ENCODE peak calls at places on chromosomes 2 and 18, in six cellular contexts. One of them, this sample, is unnamed.

GRCh38 chr2:217802876-217803638 is 199.7 kb downstream of the TNS1 start:
- DNase-seq in colonic mucosa: no peak
- DNase-seq in HCT116: no peak
- DNase-seq in body of pancreas: peak
- DNase-seq in WERI-Rb-1: no peak
- DNase-seq in psoas muscle: no peak
- DNase-seq in this sample: no peak

GRCh38 chr2:169139145-169139544 is 69.8 kb downstream of the DHRS9 start:
- DNase-seq in colonic mucosa: no peak
- DNase-seq in HCT116: no peak
- DNase-seq in body of pancreas: no peak
- DNase-seq in WERI-Rb-1: no peak
- DNase-seq in psoas muscle: no peak
- DNase-seq in this sample: no peak

GRCh38 chr18:50293039-50293438 is 5.5 kb upstream of the CXXC1 start:
- DNase-seq in colonic mucosa: no peak
- DNase-seq in HCT116: no peak
- DNase-seq in body of pancreas: no peak
- DNase-seq in WERI-Rb-1: no peak
- DNase-seq in psoas muscle: no peak
- DNase-seq in this sample: no peak

GRCh38 chr18:67514901-67515540 is 1.5 kb downstream of the DSEL start:
- DNase-seq in colonic mucosa: no peak
- DNase-seq in HCT116: no peak
- DNase-seq in body of pancreas: no peak
- DNase-seq in WERI-Rb-1: no peak
- DNase-seq in psoas muscle: no peak
- DNase-seq in this sample: no peak

GRCh38 chr2:219644801-219645480 is 17.5 kb downstream of the SLC4A3 start:
- DNase-seq in colonic mucosa: no peak
- DNase-seq in HCT116: no peak
- DNase-seq in body of pancreas: no peak
- DNase-seq in WERI-Rb-1: peak
- DNase-seq in psoas muscle: no peak
- DNase-seq in this sample: no peak

GRCh38 chr2:220785181-220785580 is 786.9 kb downstream of the EPHA4 start:
- DNase-seq in colonic mucosa: no peak
- DNase-seq in HCT116: no peak
- DNase-seq in body of pancreas: no peak
- DNase-seq in WERI-Rb-1: no peak
- DNase-seq in psoas muscle: no peak
- DNase-seq in this sample: no peak

GRCh38 chr2:164779383-164780057 is 62.1 kb downstream of the COBLL1 start:
- DNase-seq in colonic mucosa: peak
- DNase-seq in HCT116: no peak
- DNase-seq in body of pancreas: no peak
- DNase-seq in WERI-Rb-1: no peak
- DNase-seq in psoas muscle: no peak
- DNase-seq in this sample: no peak

GRCh38 chr2:191677091-191677645 is 768 bp upstream of the NABP1 start:
- DNase-seq in colonic mucosa: no peak
- DNase-seq in HCT116: no peak
- DNase-seq in body of pancreas: peak
- DNase-seq in WERI-Rb-1: no peak
- DNase-seq in psoas muscle: no peak
- DNase-seq in this sample: no peak

GRCh38 chr2:219987830-219988229 is 360.4 kb downstream of the SLC4A3 start:
- DNase-seq in colonic mucosa: no peak
- DNase-seq in HCT116: no peak
- DNase-seq in body of pancreas: no peak
- DNase-seq in WERI-Rb-1: peak
- DNase-seq in psoas muscle: no peak
- DNase-seq in this sample: peak

GRCh38 chr2:105861198-105861597 is 116.5 kb downstream of the NCK2 start:
- DNase-seq in colonic mucosa: no peak
- DNase-seq in HCT116: no peak
- DNase-seq in body of pancreas: no peak
- DNase-seq in WERI-Rb-1: no peak
- DNase-seq in psoas muscle: no peak
- DNase-seq in this sample: no peak

GRCh38 chr2:189096769-189097447 is 82.7 kb downstream of the COL5A2 start:
- DNase-seq in colonic mucosa: no peak
- DNase-seq in HCT116: peak
- DNase-seq in body of pancreas: no peak
- DNase-seq in WERI-Rb-1: no peak
- DNase-seq in psoas muscle: no peak
- DNase-seq in this sample: peak

DNA sequence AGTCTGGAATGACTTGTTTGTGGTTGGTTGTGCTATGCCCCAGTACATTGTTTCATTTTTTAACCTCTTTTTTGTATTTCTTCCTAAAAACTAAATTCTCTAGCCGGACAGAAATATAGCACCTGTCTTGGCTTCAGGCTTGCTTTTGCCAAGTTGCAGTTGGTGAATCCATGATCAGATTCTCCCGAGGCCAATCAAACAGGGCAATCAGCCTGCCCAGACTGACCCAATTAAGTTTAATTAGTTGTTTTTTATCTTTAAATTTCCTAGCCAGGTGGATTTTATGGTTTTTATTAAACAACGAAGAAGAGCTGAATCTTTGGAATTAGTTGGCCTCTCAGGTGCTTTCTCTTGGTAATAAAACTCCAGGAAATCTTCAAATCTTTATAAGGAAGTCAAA is 162.1 kb downstream of the CPS1 start:
- DNase-seq in colonic mucosa: no peak
- DNase-seq in HCT116: no peak
- DNase-seq in body of pancreas: no peak
- DNase-seq in WERI-Rb-1: no peak
- DNase-seq in psoas muscle: no peak
- DNase-seq in this sample: no peak
- TF ChIP-seq CTCF in colonic mucosa: no peak
- TF ChIP-seq CTCF in HCT116: no peak
- TF ChIP-seq CTCF in body of pancreas: no peak
- TF ChIP-seq CTCF in WERI-Rb-1: no peak
- TF ChIP-seq CTCF in psoas muscle: no peak
- TF ChIP-seq CTCF in this sample: no peak

GRCh38 chr2:55233658-55233940 is 1.1 kb downstream of the RPS27A start:
- DNase-seq in colonic mucosa: no peak
- DNase-seq in HCT116: no peak
- DNase-seq in body of pancreas: no peak
- DNase-seq in WERI-Rb-1: no peak
- DNase-seq in psoas muscle: no peak
- DNase-seq in this sample: no peak

GRCh38 chr2:55232084-55232862 is at the start of the genes CLHC1 and RPS27A:
- DNase-seq in colonic mucosa: peak
- DNase-seq in HCT116: peak
- DNase-seq in body of pancreas: peak
- DNase-seq in WERI-Rb-1: peak
- DNase-seq in psoas muscle: peak
- DNase-seq in this sample: peak

GRCh38 chr2:55230551-55230950 is 1.5 kb downstream of the CLHC1 start:
- DNase-seq in colonic mucosa: no peak
- DNase-seq in HCT116: no peak
- DNase-seq in body of pancreas: no peak
- DNase-seq in WERI-Rb-1: no peak
- DNase-seq in psoas muscle: no peak
- DNase-seq in this sample: no peak

GRCh38 chr2:55232863-55233657 is 572 bp downstream of the RPS27A start:
- DNase-seq in colonic mucosa: peak
- DNase-seq in HCT116: no peak
- DNase-seq in body of pancreas: peak
- DNase-seq in WERI-Rb-1: peak
- DNase-seq in psoas muscle: peak
- DNase-seq in this sample: no peak

GRCh38 chr2:55231546-55232083 is 478 bp downstream of the CLHC1 start:
- DNase-seq in colonic mucosa: no peak
- DNase-seq in HCT116: no peak
- DNase-seq in body of pancreas: no peak
- DNase-seq in WERI-Rb-1: no peak
- DNase-seq in psoas muscle: no peak
- DNase-seq in this sample: no peak
- H3K4me3 ChIP-seq in colonic mucosa: peak
- H3K4me3 ChIP-seq in HCT116: peak
- H3K4me3 ChIP-seq in body of pancreas: peak
- H3K4me3 ChIP-seq in WERI-Rb-1: peak
- H3K4me3 ChIP-seq in psoas muscle: peak
- H3K4me3 ChIP-seq in this sample: peak

DNA sequence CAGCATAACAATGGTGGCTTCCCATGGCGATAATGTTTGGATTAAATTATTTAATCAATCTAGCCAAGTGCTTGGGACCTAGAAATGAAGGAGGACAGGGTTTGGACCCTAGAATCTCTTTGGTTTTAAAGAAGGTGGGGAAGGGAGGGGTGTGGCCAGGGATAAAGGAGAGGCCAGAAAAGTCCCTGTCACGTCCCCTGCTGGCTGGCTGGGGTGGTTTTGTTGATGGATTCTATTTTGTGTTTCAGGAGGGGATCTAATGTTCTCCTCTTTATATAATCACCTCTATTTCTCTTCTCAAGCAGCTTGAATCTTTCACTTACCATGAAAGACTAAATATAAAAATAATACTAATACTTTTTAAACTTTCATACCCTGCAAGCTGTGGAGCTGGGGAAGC is 52.6 kb upstream of the GALR1 start:
- DNase-seq in colonic mucosa: no peak
- DNase-seq in HCT116: peak
- DNase-seq in body of pancreas: no peak
- DNase-seq in WERI-Rb-1: peak
- DNase-seq in psoas muscle: no peak
- DNase-seq in this sample: no peak
- TF ChIP-seq CTCF in colonic mucosa: no peak
- TF ChIP-seq CTCF in HCT116: peak
- TF ChIP-seq CTCF in body of pancreas: no peak
- TF ChIP-seq CTCF in WERI-Rb-1: peak
- TF ChIP-seq CTCF in psoas muscle: no peak
- TF ChIP-seq CTCF in this sample: peak

GRCh38 chr2:197197808-197198409 is 112.7 kb downstream of the ANKRD44 start:
- DNase-seq in colonic mucosa: no peak
- DNase-seq in HCT116: no peak
- DNase-seq in body of pancreas: no peak
- DNase-seq in WERI-Rb-1: no peak
- DNase-seq in psoas muscle: no peak
- DNase-seq in this sample: no peak
- H3K4me3 ChIP-seq in colonic mucosa: no peak
- H3K4me3 ChIP-seq in HCT116: no peak
- H3K4me3 ChIP-seq in body of pancreas: no peak
- H3K4me3 ChIP-seq in WERI-Rb-1: no peak
- H3K4me3 ChIP-seq in psoas muscle: no peak
- H3K4me3 ChIP-seq in this sample: no peak

GRCh38 chr2:238308177-238308576 is 12.1 kb upstream of the TRAF3IP1 start:
- DNase-seq in colonic mucosa: no peak
- DNase-seq in HCT116: no peak
- DNase-seq in body of pancreas: no peak
- DNase-seq in WERI-Rb-1: peak
- DNase-seq in psoas muscle: no peak
- DNase-seq in this sample: no peak
- TF ChIP-seq CTCF in colonic mucosa: no peak
- TF ChIP-seq CTCF in HCT116: peak
- TF ChIP-seq CTCF in body of pancreas: no peak
- TF ChIP-seq CTCF in WERI-Rb-1: peak
- TF ChIP-seq CTCF in psoas muscle: peak
- TF ChIP-seq CTCF in this sample: peak

GRCh38 chr2:150542692-150543091 is 55.2 kb upstream of the RND3 start:
- DNase-seq in colonic mucosa: no peak
- DNase-seq in HCT116: no peak
- DNase-seq in body of pancreas: no peak
- DNase-seq in WERI-Rb-1: no peak
- DNase-seq in psoas muscle: no peak
- DNase-seq in this sample: no peak
- H3K4me3 ChIP-seq in colonic mucosa: no peak
- H3K4me3 ChIP-seq in HCT116: no peak
- H3K4me3 ChIP-seq in body of pancreas: no peak
- H3K4me3 ChIP-seq in WERI-Rb-1: no peak
- H3K4me3 ChIP-seq in psoas muscle: no peak
- H3K4me3 ChIP-seq in this sample: no peak

GRCh38 chr2:108994250-108994649 is 5.2 kb upstream of the EDAR start:
- DNase-seq in colonic mucosa: no peak
- DNase-seq in HCT116: no peak
- DNase-seq in body of pancreas: no peak
- DNase-seq in WERI-Rb-1: no peak
- DNase-seq in psoas muscle: no peak
- DNase-seq in this sample: no peak

GRCh38 chr2:109000654-109001600 is 11.9 kb upstream of the EDAR start:
- DNase-seq in colonic mucosa: no peak
- DNase-seq in HCT116: no peak
- DNase-seq in body of pancreas: no peak
- DNase-seq in WERI-Rb-1: no peak
- DNase-seq in psoas muscle: no peak
- DNase-seq in this sample: no peak

GRCh38 chr2:108993095-108993937 is 4.3 kb upstream of the EDAR start:
- DNase-seq in colonic mucosa: no peak
- DNase-seq in HCT116: no peak
- DNase-seq in body of pancreas: no peak
- DNase-seq in WERI-Rb-1: no peak
- DNase-seq in psoas muscle: no peak
- DNase-seq in this sample: no peak

DNA sequence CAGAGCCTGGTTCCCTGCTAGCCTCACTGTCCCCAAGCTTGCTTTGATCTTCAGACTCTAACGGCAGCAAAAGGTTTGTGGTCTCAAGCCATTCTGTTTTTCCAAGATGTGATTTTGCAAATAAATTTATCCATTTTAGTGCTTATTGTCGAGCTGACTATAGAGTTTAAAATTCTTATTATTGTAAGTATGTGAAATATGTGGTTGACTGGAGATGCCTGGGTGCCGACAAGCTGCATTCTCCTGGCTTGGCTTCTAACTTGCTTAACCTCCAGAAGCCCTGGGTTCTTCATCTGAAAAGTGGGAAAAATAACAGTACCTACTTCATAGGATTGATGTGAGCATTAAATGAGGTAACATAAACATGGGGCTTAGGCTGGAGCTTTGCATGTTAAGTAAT is 9.9 kb upstream of the EDAR start:
- DNase-seq in colonic mucosa: no peak
- DNase-seq in HCT116: no peak
- DNase-seq in body of pancreas: no peak
- DNase-seq in WERI-Rb-1: no peak
- DNase-seq in psoas muscle: no peak
- DNase-seq in this sample: no peak
- TF ChIP-seq CTCF in colonic mucosa: no peak
- TF ChIP-seq CTCF in HCT116: no peak
- TF ChIP-seq CTCF in body of pancreas: no peak
- TF ChIP-seq CTCF in WERI-Rb-1: no peak
- TF ChIP-seq CTCF in psoas muscle: no peak
- TF ChIP-seq CTCF in this sample: no peak

This sample was measured in HFF-Myc.